ENCODE peak calls at places on chromosomes 11 and 22, in nine cellular contexts. E is hippocampal formation; V is activated CD8-positive, alpha-beta memory T cell treated with anti-CD3 and anti-CD28 coated beads, Interleukin-2, amount 50 U/mL, for 48 hours; A is spleen; M is GM23338; B is effector memory CD4-positive, alpha-beta T cell; S is frontal cortex; D is GM10248; W is activated T-cell treated with anti-CD3 and anti-CD28 coated beads for 1 hour. K is an unnamed sample.

GRCh38 chr11:67506426-67507032 is 1.4 kb upstream of the PITPNM1 start:
- DNase-seq in S (no peak), E (no peak), V (no peak), D (no peak), B (no peak), A (no peak), W (no peak), M (no peak), K (no peak)

GRCh38 chr11:1165256-1166041 is 7.7 kb downstream of the MUC5AC start:
- DNase-seq in V (no peak), W (no peak), M (no peak), B (no peak), E (no peak), S (no peak), D (peak; percentile 10), A (peak; percentile 59), K (no peak)

GRCh38 chr11:8603696-8604077 is 9.7 kb upstream of the STK33 start:
- DNase-seq in D (no peak), V (no peak), A (no peak), B (no peak), E (no peak), S (no peak), M (no peak), W (no peak), K (no peak)

GRCh38 chr22:28799125-28799833 is 1.1 kb downstream of the XBP1 start:
- DNase-seq in D (no peak), A (no peak), B (no peak), S (peak; percentile 59), W (no peak), V (peak; percentile 65), E (no peak), M (peak; percentile 36), K (no peak)

GRCh38 chr11:43868852-43869567 is 11.6 kb upstream of the ALKBH3 start:
- DNase-seq in M (no peak), W (no peak), A (no peak), B (no peak), E (no peak), V (no peak), D (peak; percentile 80), S (no peak), K (no peak)

GRCh38 chr22:29934596-29934995 is 51.6 kb downstream of the MTMR3 start:
- DNase-seq in D (no peak), A (no peak), M (no peak), B (no peak), E (no peak), V (no peak), W (no peak), S (no peak), K (no peak)

GRCh38 chr11:10122337-10123197 is 171.5 kb downstream of the SBF2 start:
- DNase-seq in M (peak; percentile 5), W (no peak), S (no peak), B (no peak), E (no peak), A (no peak), D (peak; percentile 22), V (no peak), K (no peak)

GRCh38 chr11:129694538-129694937 is 121.1 kb upstream of the TMEM45B start:
- DNase-seq in E (no peak), V (no peak), M (peak; percentile 32), D (peak; percentile 17), A (no peak), S (no peak), B (no peak), W (no peak), K (no peak)

GRCh38 chr11:75142714-75143419 is 8.0 kb upstream of the SLCO2B1 start:
- DNase-seq in B (peak; percentile 57), D (peak; percentile 68), S (peak; percentile 77), E (peak; percentile 74), A (peak; percentile 87), M (peak; percentile 54), W (peak; percentile 52), V (peak; percentile 80), K (peak; percentile 51)

GRCh38 chr11:13215157-13215556 is 62.4 kb upstream of the BMAL1 start:
- DNase-seq in S (no peak), B (no peak), M (no peak), D (no peak), V (no peak), W (no peak), A (no peak), E (no peak), K (no peak)

GRCh38 chr11:99693941-99694492 is 673.3 kb downstream of the CNTN5 start:
- DNase-seq in W (no peak), B (no peak), V (no peak), D (no peak), E (no peak), A (no peak), S (no peak), M (no peak), K (no peak)

GRCh38 chr11:3037041-3037944 is 19.9 kb downstream of the CARS1 start:
- DNase-seq in D (peak; percentile 59), W (no peak), B (peak; percentile 28), M (peak; percentile 96), E (peak; percentile 75), A (peak; percentile 86), V (peak; percentile 70), S (peak; percentile 70), K (peak; percentile 80)

GRCh38 chr11:119149371-119150275 is 771 bp downstream of the ABCG4 start:
- DNase-seq in V (no peak), A (no peak), B (no peak), E (no peak), D (no peak), S (peak; percentile 40), W (no peak), M (peak; percentile 63), K (no peak)

GRCh38 chr11:45655347-45655756 is 10.1 kb downstream of the CHST1 start:
- DNase-seq in W (peak; percentile 37), B (peak; percentile 12), M (peak; percentile 94), A (peak; percentile 88), V (peak; percentile 87), S (peak; percentile 82), E (peak; percentile 69), D (peak; percentile 81), K (peak; percentile 89)

GRCh38 chr11:13140028-13140870 is 131.1 kb downstream of the RASSF10 start:
- DNase-seq in M (no peak), W (no peak), E (no peak), V (no peak), S (no peak), A (no peak), B (no peak), D (peak; percentile 34), K (no peak)

GRCh38 chr22:30675436-30675835 is 7.8 kb upstream of the DUSP18 start:
- DNase-seq in W (no peak), S (no peak), V (no peak), M (no peak), B (no peak), E (no peak), A (no peak), D (no peak), K (no peak)

GRCh38 chr11:86183694-86184093 is 60.9 kb upstream of the EED start:
- DNase-seq in B (no peak), E (no peak), M (no peak), W (no peak), S (no peak), D (no peak), A (no peak), V (peak; percentile 70), K (no peak)